ENCODE peak calls at places on chromosomes 6 and 20, in five cellular contexts. P, E, I, T and M are unnamed samples. For H3K27me3 and H3K9me3, the result is how much of the 10 kb centered on the place peaks cover.

GRCh38 chr6:147459772-147460171 is 48.7 kb upstream of the SAMD5 start:
- DNase-seq in P (no peak), E (no peak), I (no peak), T (no peak), M (no peak)

GRCh38 chr6:46044876-46045617 is 29.4 kb upstream of the CLIC5 start:
- DNase-seq in P (peak), E (no peak), I (peak), T (peak), M (no peak)

GRCh38 chr6:5670381-5670780 is 336.3 kb downstream of the NRN1 start:
- DNase-seq in P (no peak), E (no peak), I (no peak), T (no peak), M (no peak)

GRCh38 chr20:34473262-34473883 is 42.8 kb upstream of the DYNLRB1 start:
- DNase-seq in P (peak), E (no peak), I (peak), T (peak), M (peak)

GRCh38 chr20:51581571-51581970 is 39.1 kb upstream of the NFATC2 start:
- DNase-seq in P (no peak), E (no peak), I (no peak), T (no peak), M (no peak)

GRCh38 chr6:80143312-80143960 is 37.0 kb downstream of the BCKDHB start:
- DNase-seq in P (peak), E (peak), I (peak), T (peak), M (peak)

GRCh38 chr6:170284866-170285469 is 5.9 kb downstream of the DLL1 start:
- DNase-seq in P (no peak), E (no peak), I (no peak), T (no peak), M (no peak)

GRCh38 chr6:15153191-15153590 is 92.7 kb upstream of the JARID2 start:
- DNase-seq in P (no peak), E (no peak), I (no peak), T (no peak), M (no peak)

GRCh38 chr6:154485784-154486183 is 24.7 kb downstream of the CNKSR3 start:
- DNase-seq in P (no peak), E (no peak), I (no peak), T (no peak), M (no peak)

GRCh38 chr6:142816024-142816423 is 129.0 kb downstream of the HIVEP2 start:
- DNase-seq in P (no peak), E (no peak), I (no peak), T (no peak), M (no peak)

GRCh38 chr6:19757036-19757435 is 80.1 kb upstream of the ID4 start:
- DNase-seq in P (no peak), E (no peak), I (no peak), T (no peak), M (no peak)

GRCh38 chr20:5316188-5317158 is at the start of gene PROKR2:
- DNase-seq in P (no peak), E (no peak), I (no peak), T (no peak), M (no peak)

GRCh38 chr6:161228911-161229591 is 44.8 kb downstream of the AGPAT4 start:
- DNase-seq in P (no peak), E (no peak), I (no peak), T (no peak), M (no peak)

GRCh38 chr6:53635322-53635721 is 30.2 kb downstream of the KLHL31 start:
- DNase-seq in P (no peak), E (no peak), I (no peak), T (no peak), M (no peak)

GRCh38 chr20:37356387-37356786 is 10.4 kb downstream of the SRC start:
- DNase-seq in P (peak), E (peak), I (peak), T (peak), M (peak)

GRCh38 chr20:16241911-16242310 is 331.3 kb downstream of the KIF16B start:
- DNase-seq in P (no peak), E (no peak), I (no peak), T (no peak), M (no peak)

GRCh38 chr6:35078226-35078850 is 62.8 kb downstream of the TCP11 start:
- DNase-seq in P (no peak), E (no peak), I (no peak), T (no peak), M (peak)

GRCh38 chr6:113194090-113194489 is 663.1 kb upstream of the MARCKS start:
- DNase-seq in P (no peak), E (no peak), I (no peak), T (no peak), M (no peak)

GRCh38 chr6:4157506-4157905 is 22.1 kb upstream of the ECI2 start:
- DNase-seq in P (no peak), E (no peak), I (no peak), T (no peak), M (no peak)

GRCh38 chr6:141244366-141244765 is 888.4 kb upstream of the GJE1 start:
- DNase-seq in P (no peak), E (no peak), I (no peak), T (no peak), M (no peak)

GRCh38 chr6:33177552-33178446 is 14.5 kb downstream of the COL11A2 start:
- DNase-seq in P (no peak), E (no peak), I (no peak), T (no peak), M (no peak)

GRCh38 chr6:124007915-124008688 is 204.4 kb downstream of the NKAIN2 start:
- DNase-seq in P (no peak), E (no peak), I (no peak), T (no peak), M (peak)

GRCh38 chr20:41444821-41445220 is 78.2 kb upstream of the EMILIN3 start:
- DNase-seq in P (no peak), E (no peak), I (no peak), T (no peak), M (no peak)

GRCh38 chr6:101818056-101818455 is 424.5 kb downstream of the GRIK2 start:
- DNase-seq in P (no peak), E (no peak), I (no peak), T (no peak), M (no peak)

GRCh38 chr6:19052219-19052618 is 665.1 kb downstream of the RNF144B start:
- DNase-seq in P (no peak), E (no peak), I (no peak), T (no peak), M (no peak)

GRCh38 chr6:32949113-32949512 is 3.8 kb downstream of the HLA-DMA start:
- DNase-seq in P (no peak), E (no peak), I (no peak), T (no peak), M (no peak)

GRCh38 chr6:6577736-6578135 is 10.8 kb upstream of the LY86 start:
- DNase-seq in P (no peak), E (no peak), I (no peak), T (no peak), M (no peak)

GRCh38 chr6:24492475-24492874 is 2.3 kb upstream of the ALDH5A1 start:
- DNase-seq in P (no peak), E (no peak), I (no peak), T (peak), M (no peak)

GRCh38 chr6:79672631-79673065 is 41.5 kb downstream of the SH3BGRL2 start:
- DNase-seq in P (no peak), E (no peak), I (no peak), T (no peak), M (no peak)

GRCh38 chr6:122712093-122712863 is 67.2 kb upstream of the FABP7 start:
- DNase-seq in P (no peak), E (no peak), I (no peak), T (no peak), M (no peak)

GRCh38 chr6:25012657-25013056 is 76.9 kb upstream of the RIPOR2 start:
- DNase-seq in P (no peak), E (no peak), I (no peak), T (no peak), M (no peak)

GRCh38 chr20:43658068-43658722 is 8.7 kb upstream of the MYBL2 start:
- DNase-seq in P (no peak), E (no peak), I (no peak), T (no peak), M (no peak)

GRCh38 chr6:62086047-62086446 is 200.0 kb downstream of the KHDRBS2 start:
- DNase-seq in P (no peak), E (no peak), I (no peak), T (no peak), M (no peak)

GRCh38 chr6:130906736-130907381 is 79.7 kb downstream of the SMLR1 start:
- DNase-seq in P (no peak), E (no peak), I (no peak), T (no peak), M (no peak)

GRCh38 chr6:30615219-30615957 is 1.7 kb downstream of the PPP1R10 start:
- DNase-seq in P (peak), E (no peak), I (peak), T (peak), M (no peak)

GRCh38 chr20:15297059-15297875 is 959.9 kb upstream of the FLRT3 start:
- DNase-seq in P (peak), E (no peak), I (no peak), T (peak), M (no peak)

GRCh38 chr6:44038543-44039065 is 88.6 kb downstream of the MRPL14 start:
- DNase-seq in P (peak), E (no peak), I (peak), T (no peak), M (no peak)

GRCh38 chr6:114739656-114740055 is 396.8 kb upstream of the HS3ST5 start:
- DNase-seq in P (no peak), E (no peak), I (no peak), T (no peak), M (no peak)

GRCh38 chr6:152905551-152906299 is 77.1 kb downstream of the FBXO5 start:
- DNase-seq in P (no peak), E (no peak), I (no peak), T (no peak), M (no peak)
- H3K27me3 ChIP-seq in P (under half), E (under half), I (under half), T (under half), M (under half)

GRCh38 chr6:22752522-22752921 is 183.2 kb downstream of the HDGFL1 start:
- DNase-seq in P (no peak), E (no peak), I (no peak), T (no peak), M (no peak)

GRCh38 chr6:22756365-22756764 is 187.0 kb downstream of the HDGFL1 start:
- DNase-seq in P (no peak), E (no peak), I (no peak), T (no peak), M (no peak)

GRCh38 chr6:22748681-22749080 is 179.3 kb downstream of the HDGFL1 start:
- DNase-seq in P (no peak), E (no peak), I (no peak), T (no peak), M (no peak)

GRCh38 chr6:22755605-22756004 is 186.2 kb downstream of the HDGFL1 start:
- DNase-seq in P (no peak), E (no peak), I (no peak), T (no peak), M (no peak)

DNA sequence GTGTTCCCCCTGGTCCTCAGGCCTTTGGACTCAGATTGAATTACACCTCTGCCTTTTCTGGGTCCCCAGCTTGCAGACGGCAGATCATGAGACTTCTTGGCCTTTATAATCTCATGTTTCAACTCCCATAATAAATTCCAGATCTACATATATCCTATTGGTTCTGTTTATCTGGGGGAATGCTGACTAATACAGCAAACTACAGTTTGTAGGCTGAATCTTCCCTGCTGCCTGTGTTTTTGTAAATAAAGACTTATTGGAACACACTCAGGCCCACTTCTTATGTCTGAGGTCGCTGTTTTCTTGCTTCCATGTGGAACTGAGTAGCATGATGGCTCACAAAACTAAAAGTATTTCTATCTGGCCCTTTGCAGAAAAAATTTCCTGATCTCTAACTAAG is 184.7 kb downstream of the HDGFL1 start:
- DNase-seq in P (no peak), E (no peak), I (no peak), T (no peak), M (no peak)
- H3K9me3 ChIP-seq in P (under half), E (under half), I (under half), T (under half), M (under half)

DNA sequence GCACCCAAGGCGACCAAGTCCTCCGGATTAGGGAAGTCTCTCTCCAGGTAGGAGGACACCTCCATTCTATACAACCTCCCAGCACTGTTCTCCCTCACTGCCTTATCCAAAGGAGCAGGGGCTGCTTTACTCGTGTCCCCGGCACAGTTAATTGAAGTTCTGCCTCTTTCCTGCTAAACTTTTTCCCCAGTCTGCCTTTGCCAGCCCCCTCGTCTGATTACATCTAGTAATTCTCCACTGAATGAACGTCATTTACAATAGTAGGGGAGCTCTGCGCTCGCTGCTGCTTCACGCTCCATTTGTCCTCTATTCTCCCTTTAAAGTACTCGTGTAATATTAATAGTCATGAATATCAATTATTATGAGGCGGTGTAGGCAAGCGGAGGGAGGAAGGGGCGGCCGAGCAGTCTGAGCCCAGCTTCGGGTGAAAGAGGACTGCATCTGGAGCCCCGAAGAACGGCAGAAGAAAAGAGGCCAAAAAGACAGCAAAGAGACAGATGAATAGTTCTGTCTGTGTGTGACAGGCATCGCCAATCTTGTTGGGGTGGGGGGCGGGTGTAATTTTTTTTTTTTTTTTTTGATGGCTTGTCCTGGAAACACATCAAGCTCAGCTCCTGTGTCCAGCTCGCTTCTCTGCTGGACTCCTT is 2.9 kb downstream of the TFAP2B start:
- DNase-seq in P (no peak), E (no peak), I (no peak), T (no peak), M (no peak)
- H3K27me3 ChIP-seq in P (half or more), E (half or more), I (half or more), T (under half), M (half or more)

DNA sequence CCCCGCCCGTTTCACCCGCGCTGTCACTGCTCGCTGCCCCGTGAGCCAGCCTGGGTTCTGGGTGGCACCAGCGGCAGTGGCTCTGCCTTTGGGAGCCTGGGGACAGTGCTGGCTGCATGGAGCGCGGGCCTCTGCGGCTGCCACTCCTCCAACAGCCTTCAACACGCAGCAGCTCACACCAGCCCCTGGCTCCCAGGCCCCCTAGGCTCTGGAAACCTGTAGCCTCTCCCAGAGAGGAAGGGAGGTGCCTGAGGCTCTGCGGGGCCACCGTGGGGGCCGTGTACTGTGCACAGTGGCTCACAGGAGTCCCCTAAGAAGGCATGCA is 163.9 kb upstream of the AFDN start:
- DNase-seq in P (no peak), E (no peak), I (no peak), T (no peak), M (no peak)
- H3K9me3 ChIP-seq in P (under half), E (under half), I (under half), T (under half), M (under half)

DNA sequence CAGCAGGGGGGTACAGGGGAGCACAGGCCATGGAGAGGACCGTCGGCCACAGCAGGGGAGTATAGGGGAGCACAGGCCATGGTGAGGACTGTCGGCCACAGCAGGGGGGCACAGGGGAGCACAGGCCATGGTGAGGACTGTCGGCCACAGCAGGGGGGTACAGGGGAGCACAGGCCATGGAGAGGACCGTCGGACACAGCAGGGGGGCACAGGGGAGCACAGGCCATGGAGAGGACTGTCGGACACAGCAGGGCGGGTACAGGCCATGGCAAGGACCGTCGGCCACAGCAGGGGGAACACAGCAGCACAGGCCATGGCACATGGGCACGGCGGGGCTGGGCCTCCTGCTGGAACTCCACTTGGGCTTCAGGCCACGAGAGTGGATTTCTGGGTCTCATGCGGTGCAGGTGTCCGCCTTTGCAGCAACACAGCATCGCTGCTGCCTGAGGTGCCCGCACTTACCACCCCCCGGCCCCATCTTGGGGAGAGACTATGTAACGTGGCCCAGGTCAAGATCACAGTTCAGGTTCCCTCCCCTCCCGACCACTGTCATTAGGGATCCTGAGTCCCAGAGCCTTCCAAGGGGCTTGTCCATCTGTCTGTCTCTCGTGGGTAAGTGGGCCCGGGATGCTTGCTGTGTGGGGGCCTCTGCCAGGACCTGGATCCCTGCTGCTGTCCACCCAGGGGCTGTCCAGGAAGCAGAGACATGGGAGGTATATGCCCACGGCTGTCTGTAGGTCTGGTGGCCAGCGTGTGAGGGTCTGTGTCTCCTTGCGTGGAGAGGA is 2.5 kb downstream of the NPBWR2 start:
- DNase-seq in P (peak), E (no peak), I (peak), T (no peak), M (peak)
- H3K27me3 ChIP-seq in P (half or more), E (under half), I (under half), T (under half), M (under half)

DNA sequence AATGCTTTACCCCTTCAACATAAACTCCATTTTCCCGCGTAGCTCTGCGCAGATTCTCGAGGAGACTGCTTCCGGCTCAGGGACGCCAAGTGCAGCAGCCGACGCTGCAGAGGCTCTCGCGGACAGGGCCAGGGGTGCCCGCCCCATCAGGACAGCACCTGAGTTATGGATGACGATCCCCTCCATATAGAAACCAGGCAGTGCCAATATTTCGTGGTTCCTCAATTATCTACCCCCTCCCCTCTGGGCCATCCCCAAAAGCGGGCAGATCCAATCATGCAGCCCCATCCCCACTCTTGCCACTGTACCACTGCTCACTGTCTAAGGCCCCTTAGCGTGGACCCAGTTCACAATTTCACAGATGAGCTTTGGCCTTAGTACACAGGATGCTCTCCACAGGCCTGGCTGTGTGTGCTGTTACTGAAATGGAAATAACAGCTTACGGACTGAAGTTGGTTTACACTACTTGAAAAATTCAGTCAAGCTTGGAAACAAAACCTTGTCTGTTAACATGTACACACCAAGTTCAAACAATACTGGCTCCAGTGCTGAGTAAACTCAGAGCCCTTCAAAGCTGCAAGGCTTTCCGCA is 74.5 kb downstream of the DACT2 start:
- DNase-seq in P (no peak), E (no peak), I (no peak), T (no peak), M (no peak)
- H3K9me3 ChIP-seq in P (under half), E (under half), I (under half), T (under half), M (under half)

GRCh38 chr6:17877196-17877889 is 110.1 kb downstream of the KIF13A start:
- DNase-seq in P (no peak), E (no peak), I (no peak), T (no peak), M (no peak)
- H3K27me3 ChIP-seq in P (under half), E (under half), I (under half), T (under half), M (under half)